ENCODE peak calls at places on chromosome 5, in nine cellular contexts. One of them, this sample, is unnamed.

GRCh38 chr5:80275347-80275746 is 19.5 kb upstream of the SERINC5 start:
- DNase-seq in heart left ventricle: no peak
- DNase-seq in body of pancreas: no peak
- DNase-seq in ovary: no peak
- DNase-seq in GM13976: no peak
- DNase-seq in IMR-90: peak; percentile 21
- DNase-seq in dorsolateral prefrontal cortex: no peak
- DNase-seq in MM.1S: no peak
- DNase-seq in AG09319: no peak
- DNase-seq in this sample: no peak

GRCh38 chr5:54514269-54514668 is 3.3 kb upstream of the SNX18 start:
- DNase-seq in heart left ventricle: no peak
- DNase-seq in body of pancreas: no peak
- DNase-seq in ovary: no peak
- DNase-seq in GM13976: no peak
- DNase-seq in IMR-90: no peak
- DNase-seq in dorsolateral prefrontal cortex: no peak
- DNase-seq in MM.1S: peak; percentile 46
- DNase-seq in AG09319: no peak
- DNase-seq in this sample: no peak

GRCh38 chr5:95946451-95946850 is 15.2 kb downstream of the ELL2 start:
- DNase-seq in heart left ventricle: no peak
- DNase-seq in body of pancreas: no peak
- DNase-seq in ovary: no peak
- DNase-seq in GM13976: no peak
- DNase-seq in IMR-90: no peak
- DNase-seq in dorsolateral prefrontal cortex: no peak
- DNase-seq in MM.1S: no peak
- DNase-seq in AG09319: no peak
- DNase-seq in this sample: no peak

GRCh38 chr5:88952344-88952743 is 69.4 kb upstream of the MEF2C start:
- DNase-seq in heart left ventricle: no peak
- DNase-seq in body of pancreas: no peak
- DNase-seq in ovary: no peak
- DNase-seq in GM13976: no peak
- DNase-seq in IMR-90: peak; percentile 25
- DNase-seq in dorsolateral prefrontal cortex: no peak
- DNase-seq in MM.1S: peak; percentile 22
- DNase-seq in AG09319: no peak
- DNase-seq in this sample: no peak

GRCh38 chr5:150522504-150523464 is 14.9 kb downstream of the NDST1 start:
- DNase-seq in heart left ventricle: peak; percentile 78
- DNase-seq in body of pancreas: peak; percentile 52
- DNase-seq in ovary: no peak
- DNase-seq in GM13976: no peak
- DNase-seq in IMR-90: no peak
- DNase-seq in dorsolateral prefrontal cortex: no peak
- DNase-seq in MM.1S: no peak
- DNase-seq in AG09319: no peak
- DNase-seq in this sample: no peak

GRCh38 chr5:56478062-56478461 is 244.9 kb upstream of the ANKRD55 start:
- DNase-seq in heart left ventricle: no peak
- DNase-seq in body of pancreas: no peak
- DNase-seq in ovary: no peak
- DNase-seq in GM13976: no peak
- DNase-seq in IMR-90: no peak
- DNase-seq in dorsolateral prefrontal cortex: no peak
- DNase-seq in MM.1S: no peak
- DNase-seq in AG09319: no peak
- DNase-seq in this sample: no peak

GRCh38 chr5:7436521-7436920 is 40.6 kb downstream of the ADCY2 start:
- DNase-seq in heart left ventricle: no peak
- DNase-seq in body of pancreas: no peak
- DNase-seq in ovary: no peak
- DNase-seq in GM13976: no peak
- DNase-seq in IMR-90: no peak
- DNase-seq in dorsolateral prefrontal cortex: no peak
- DNase-seq in MM.1S: no peak
- DNase-seq in AG09319: no peak
- DNase-seq in this sample: no peak

GRCh38 chr5:129743541-129744187 is 4.2 kb upstream of the MINAR2 start:
- DNase-seq in heart left ventricle: no peak
- DNase-seq in body of pancreas: no peak
- DNase-seq in ovary: no peak
- DNase-seq in GM13976: no peak
- DNase-seq in IMR-90: no peak
- DNase-seq in dorsolateral prefrontal cortex: no peak
- DNase-seq in MM.1S: no peak
- DNase-seq in AG09319: no peak
- DNase-seq in this sample: no peak

GRCh38 chr5:71734141-71734540 is 15.1 kb downstream of the CARTPT start:
- DNase-seq in heart left ventricle: no peak
- DNase-seq in body of pancreas: no peak
- DNase-seq in ovary: no peak
- DNase-seq in GM13976: no peak
- DNase-seq in IMR-90: no peak
- DNase-seq in dorsolateral prefrontal cortex: no peak
- DNase-seq in MM.1S: no peak
- DNase-seq in AG09319: no peak
- DNase-seq in this sample: no peak

GRCh38 chr5:111580956-111581355 is 68.6 kb upstream of the STARD4 start:
- DNase-seq in heart left ventricle: no peak
- DNase-seq in body of pancreas: no peak
- DNase-seq in ovary: no peak
- DNase-seq in GM13976: no peak
- DNase-seq in IMR-90: no peak
- DNase-seq in dorsolateral prefrontal cortex: no peak
- DNase-seq in MM.1S: no peak
- DNase-seq in AG09319: no peak
- DNase-seq in this sample: no peak

GRCh38 chr5:156037151-156037909 is 289.6 kb upstream of the SGCD start:
- DNase-seq in heart left ventricle: no peak
- DNase-seq in body of pancreas: no peak
- DNase-seq in ovary: no peak
- DNase-seq in GM13976: no peak
- DNase-seq in IMR-90: no peak
- DNase-seq in dorsolateral prefrontal cortex: no peak
- DNase-seq in MM.1S: no peak
- DNase-seq in AG09319: no peak
- DNase-seq in this sample: no peak

GRCh38 chr5:27316283-27316675 is 277.9 kb upstream of the CDH9 start:
- DNase-seq in heart left ventricle: no peak
- DNase-seq in body of pancreas: no peak
- DNase-seq in ovary: no peak
- DNase-seq in GM13976: no peak
- DNase-seq in IMR-90: peak; percentile 86
- DNase-seq in dorsolateral prefrontal cortex: no peak
- DNase-seq in MM.1S: no peak
- DNase-seq in AG09319: no peak
- DNase-seq in this sample: no peak

GRCh38 chr5:18965893-18966292 is 1022.1 kb downstream of the CDH18 start:
- DNase-seq in heart left ventricle: no peak
- DNase-seq in body of pancreas: no peak
- DNase-seq in ovary: no peak
- DNase-seq in GM13976: no peak
- DNase-seq in IMR-90: no peak
- DNase-seq in dorsolateral prefrontal cortex: no peak
- DNase-seq in MM.1S: peak; percentile 21
- DNase-seq in AG09319: no peak
- DNase-seq in this sample: no peak

DNA sequence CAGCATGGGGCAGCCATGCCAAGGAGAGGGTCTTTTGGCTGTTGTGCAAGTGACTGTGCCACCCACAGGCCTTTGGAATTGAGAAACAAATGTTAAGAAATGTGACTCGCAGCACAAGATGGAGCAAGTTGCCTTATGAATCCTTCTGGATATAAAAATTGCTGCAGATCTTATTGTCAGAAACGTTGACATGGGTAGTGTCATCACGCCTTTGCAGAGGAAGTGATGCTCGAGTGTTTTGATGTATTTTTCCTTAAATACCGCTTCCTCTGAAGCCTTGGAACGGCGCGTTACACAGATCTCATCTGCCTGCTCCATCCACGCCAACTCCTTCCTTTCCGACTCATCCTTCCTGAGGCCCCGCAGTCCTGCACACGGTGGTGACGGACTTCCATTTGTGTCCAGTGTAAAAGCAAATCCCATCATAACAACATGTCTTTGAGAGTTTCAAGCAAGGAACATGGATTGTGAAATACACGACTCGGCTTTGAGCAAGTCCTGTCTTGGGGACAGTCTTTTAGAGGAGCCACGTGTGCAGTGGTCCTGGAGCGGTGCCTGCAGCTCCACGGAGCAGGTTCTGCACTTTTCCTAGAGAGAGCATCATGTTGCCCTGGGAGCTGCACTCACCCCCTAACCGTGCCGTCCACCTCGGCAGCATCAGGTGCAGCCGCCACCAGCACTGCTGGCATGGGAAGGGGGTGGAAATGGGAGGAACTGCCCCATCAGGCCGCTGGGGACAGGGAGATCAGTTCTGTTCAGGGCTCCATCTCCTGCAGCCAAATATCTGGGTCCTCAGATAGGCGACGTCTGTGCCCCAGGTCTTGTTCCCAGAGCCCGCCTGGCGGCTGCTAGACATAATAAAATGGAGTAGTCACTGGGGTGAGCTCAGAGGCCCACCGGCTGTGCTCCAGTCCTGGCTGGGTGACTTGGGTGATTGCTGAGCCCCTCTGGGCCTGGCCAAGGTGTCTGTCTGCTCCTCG is 15.2 kb downstream of the ROPN1L start:
- DNase-seq in heart left ventricle: no peak
- DNase-seq in body of pancreas: no peak
- DNase-seq in ovary: no peak
- DNase-seq in GM13976: no peak
- DNase-seq in IMR-90: peak; percentile 82
- DNase-seq in dorsolateral prefrontal cortex: no peak
- DNase-seq in MM.1S: no peak
- DNase-seq in AG09319: no peak
- DNase-seq in this sample: no peak
- TF ChIP-seq CTCF in heart left ventricle: no peak
- TF ChIP-seq CTCF in body of pancreas: no peak
- TF ChIP-seq CTCF in ovary: no peak
- TF ChIP-seq CTCF in GM13976: no peak
- TF ChIP-seq CTCF in IMR-90: peak; percentile 20
- TF ChIP-seq CTCF in dorsolateral prefrontal cortex: no peak
- TF ChIP-seq CTCF in MM.1S: no peak
- TF ChIP-seq CTCF in AG09319: no peak
- TF ChIP-seq CTCF in this sample: no peak

DNA sequence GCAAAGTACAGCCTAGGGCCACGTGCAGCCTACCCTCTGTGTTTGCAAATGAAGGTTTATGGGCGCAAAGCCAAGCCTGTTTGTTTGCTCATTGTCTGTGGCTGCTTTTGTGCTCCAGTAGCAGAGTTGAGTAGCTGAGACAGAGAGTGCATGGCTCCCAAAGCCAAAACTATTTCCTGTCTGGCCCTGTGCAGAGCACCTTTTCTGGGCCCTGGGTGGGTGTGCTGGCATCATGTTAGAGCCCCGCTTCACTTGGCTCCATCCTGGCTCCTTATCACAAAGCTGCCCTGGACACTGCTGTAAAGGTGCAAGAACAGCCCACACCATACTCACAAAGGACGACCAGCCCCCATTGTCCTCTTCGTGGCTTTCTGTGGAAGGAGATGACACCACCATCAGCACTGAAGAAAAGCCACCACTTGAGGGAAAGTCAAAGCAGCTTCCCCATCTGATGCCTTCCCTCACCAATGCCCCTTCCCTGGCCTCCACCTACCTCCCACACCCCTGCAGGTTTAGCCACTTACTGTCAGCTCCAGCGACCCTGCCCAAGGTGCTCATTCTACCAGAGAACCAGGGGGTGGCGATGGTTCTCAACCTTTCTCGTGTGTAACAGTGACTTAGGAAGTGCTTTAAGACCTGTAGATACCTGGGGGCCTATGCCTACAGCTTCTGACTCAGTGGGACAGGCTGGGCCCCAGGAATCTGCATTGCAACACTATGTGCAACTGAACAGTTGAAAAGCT is 23.4 kb downstream of the LCP2 start:
- DNase-seq in heart left ventricle: no peak
- DNase-seq in body of pancreas: no peak
- DNase-seq in ovary: no peak
- DNase-seq in GM13976: peak; percentile 41
- DNase-seq in IMR-90: no peak
- DNase-seq in dorsolateral prefrontal cortex: peak; percentile 66
- DNase-seq in MM.1S: peak; percentile 30
- DNase-seq in AG09319: no peak
- DNase-seq in this sample: no peak
- TF ChIP-seq CTCF in heart left ventricle: peak; percentile 22
- TF ChIP-seq CTCF in body of pancreas: no peak
- TF ChIP-seq CTCF in ovary: no peak
- TF ChIP-seq CTCF in GM13976: peak; percentile 47
- TF ChIP-seq CTCF in IMR-90: no peak
- TF ChIP-seq CTCF in dorsolateral prefrontal cortex: peak; percentile 9
- TF ChIP-seq CTCF in MM.1S: peak; percentile 31
- TF ChIP-seq CTCF in AG09319: no peak
- TF ChIP-seq CTCF in this sample: peak; percentile 40

GRCh38 chr5:177311361-177311722 is 356 bp downstream of the MXD3 start:
- DNase-seq in heart left ventricle: no peak
- DNase-seq in body of pancreas: no peak
- DNase-seq in ovary: peak; percentile 45
- DNase-seq in GM13976: no peak
- DNase-seq in IMR-90: no peak
- DNase-seq in dorsolateral prefrontal cortex: no peak
- DNase-seq in MM.1S: no peak
- DNase-seq in AG09319: no peak
- DNase-seq in this sample: no peak
- TF ChIP-seq CTCF in heart left ventricle: no peak
- TF ChIP-seq CTCF in body of pancreas: no peak
- TF ChIP-seq CTCF in ovary: no peak
- TF ChIP-seq CTCF in GM13976: no peak
- TF ChIP-seq CTCF in IMR-90: no peak
- TF ChIP-seq CTCF in dorsolateral prefrontal cortex: no peak
- TF ChIP-seq CTCF in MM.1S: no peak
- TF ChIP-seq CTCF in AG09319: no peak
- TF ChIP-seq CTCF in this sample: no peak

GRCh38 chr5:38208782-38209378 is 49.5 kb upstream of the EGFLAM start:
- DNase-seq in heart left ventricle: peak; percentile 17
- DNase-seq in body of pancreas: peak; percentile 17
- DNase-seq in ovary: peak; percentile 34
- DNase-seq in GM13976: no peak
- DNase-seq in IMR-90: peak; percentile 31
- DNase-seq in dorsolateral prefrontal cortex: peak; percentile 40
- DNase-seq in MM.1S: peak; percentile 39
- DNase-seq in AG09319: no peak
- DNase-seq in this sample: peak; percentile 17
- TF ChIP-seq CTCF in heart left ventricle: peak; percentile 32
- TF ChIP-seq CTCF in body of pancreas: no peak
- TF ChIP-seq CTCF in ovary: peak; percentile 49
- TF ChIP-seq CTCF in GM13976: no peak
- TF ChIP-seq CTCF in IMR-90: peak; percentile 41
- TF ChIP-seq CTCF in dorsolateral prefrontal cortex: peak; percentile 48
- TF ChIP-seq CTCF in MM.1S: peak; percentile 57
- TF ChIP-seq CTCF in AG09319: peak; percentile 33
- TF ChIP-seq CTCF in this sample: peak; percentile 72

GRCh38 chr5:31218978-31219377 is 25.5 kb downstream of the CDH6 start:
- DNase-seq in heart left ventricle: no peak
- DNase-seq in body of pancreas: no peak
- DNase-seq in ovary: no peak
- DNase-seq in GM13976: no peak
- DNase-seq in IMR-90: no peak
- DNase-seq in dorsolateral prefrontal cortex: no peak
- DNase-seq in MM.1S: no peak
- DNase-seq in AG09319: no peak
- DNase-seq in this sample: no peak
- TF ChIP-seq CTCF in heart left ventricle: no peak
- TF ChIP-seq CTCF in body of pancreas: no peak
- TF ChIP-seq CTCF in ovary: no peak
- TF ChIP-seq CTCF in GM13976: no peak
- TF ChIP-seq CTCF in IMR-90: no peak
- TF ChIP-seq CTCF in dorsolateral prefrontal cortex: no peak
- TF ChIP-seq CTCF in MM.1S: no peak
- TF ChIP-seq CTCF in AG09319: no peak
- TF ChIP-seq CTCF in this sample: no peak

This sample was measured in neural crest cell.